ENCODE peak calls at places on chromosome 20, in ten cellular contexts. One of them, this sample, is unnamed.

GRCh38 chr20:12775041-12775440 is 233.7 kb upstream of the SPTLC3 start:
- DNase-seq in breast epithelium: no peak
- DNase-seq in K562: no peak
- DNase-seq in uterus: no peak
- DNase-seq in right cardiac atrium: no peak
- DNase-seq in tibial artery: no peak
- DNase-seq in CD8-positive, alpha-beta memory T cell: no peak
- DNase-seq in tibial nerve: no peak
- DNase-seq in pancreas: no peak
- DNase-seq in neuronal stem cell: no peak
- DNase-seq in this sample: no peak

GRCh38 chr20:50346372-50347347 is 156.0 kb downstream of the CEBPB start:
- DNase-seq in right cardiac atrium: peak; percentile 94
- DNase-seq in CD8-positive, alpha-beta memory T cell: no peak
- DNase-seq in uterus: peak; percentile 84
- DNase-seq in tibial artery: peak; percentile 91
- DNase-seq in neuronal stem cell: no peak
- DNase-seq in pancreas: no peak
- DNase-seq in K562: no peak
- DNase-seq in breast epithelium: peak; percentile 82
- DNase-seq in tibial nerve: peak; percentile 83
- DNase-seq in this sample: peak; percentile 72

GRCh38 chr20:4012631-4013030 is 2.7 kb downstream of the RNF24 start:
- DNase-seq in breast epithelium: no peak
- DNase-seq in right cardiac atrium: no peak
- DNase-seq in pancreas: no peak
- DNase-seq in CD8-positive, alpha-beta memory T cell: no peak
- DNase-seq in tibial nerve: no peak
- DNase-seq in neuronal stem cell: no peak
- DNase-seq in tibial artery: no peak
- DNase-seq in uterus: no peak
- DNase-seq in K562: peak; percentile 25
- DNase-seq in this sample: no peak

GRCh38 chr20:24622856-24623255 is 153.4 kb downstream of the SYNDIG1 start:
- DNase-seq in breast epithelium: no peak
- DNase-seq in CD8-positive, alpha-beta memory T cell: no peak
- DNase-seq in right cardiac atrium: no peak
- DNase-seq in neuronal stem cell: no peak
- DNase-seq in uterus: no peak
- DNase-seq in pancreas: no peak
- DNase-seq in tibial artery: no peak
- DNase-seq in K562: no peak
- DNase-seq in tibial nerve: no peak
- DNase-seq in this sample: no peak

GRCh38 chr20:38722708-38723068 is 1.6 kb upstream of the SLC32A1 start:
- DNase-seq in K562: no peak
- DNase-seq in breast epithelium: no peak
- DNase-seq in uterus: no peak
- DNase-seq in right cardiac atrium: no peak
- DNase-seq in pancreas: no peak
- DNase-seq in neuronal stem cell: no peak
- DNase-seq in tibial artery: no peak
- DNase-seq in tibial nerve: no peak
- DNase-seq in CD8-positive, alpha-beta memory T cell: no peak
- DNase-seq in this sample: no peak

GRCh38 chr20:31712564-31713311 is 9.9 kb downstream of the BCL2L1 start:
- DNase-seq in tibial artery: peak; percentile 96
- DNase-seq in uterus: peak; percentile 65
- DNase-seq in K562: no peak
- DNase-seq in breast epithelium: peak; percentile 83
- DNase-seq in pancreas: no peak
- DNase-seq in right cardiac atrium: peak; percentile 84
- DNase-seq in CD8-positive, alpha-beta memory T cell: no peak
- DNase-seq in tibial nerve: peak; percentile 94
- DNase-seq in neuronal stem cell: peak; percentile 83
- DNase-seq in this sample: peak; percentile 63

GRCh38 chr20:1632228-1632577 is 12.4 kb upstream of the SIRPB1 start:
- DNase-seq in pancreas: no peak
- DNase-seq in CD8-positive, alpha-beta memory T cell: no peak
- DNase-seq in right cardiac atrium: no peak
- DNase-seq in breast epithelium: no peak
- DNase-seq in K562: no peak
- DNase-seq in uterus: no peak
- DNase-seq in neuronal stem cell: no peak
- DNase-seq in tibial nerve: no peak
- DNase-seq in tibial artery: no peak
- DNase-seq in this sample: no peak

GRCh38 chr20:52145587-52145986 is 46.0 kb downstream of the ZFP64 start:
- DNase-seq in tibial artery: no peak
- DNase-seq in right cardiac atrium: no peak
- DNase-seq in CD8-positive, alpha-beta memory T cell: no peak
- DNase-seq in tibial nerve: no peak
- DNase-seq in K562: no peak
- DNase-seq in breast epithelium: no peak
- DNase-seq in neuronal stem cell: no peak
- DNase-seq in uterus: no peak
- DNase-seq in pancreas: no peak
- DNase-seq in this sample: peak; percentile 3

GRCh38 chr20:32359633-32360332 is 1.7 kb downstream of the ASXL1 start:
- DNase-seq in breast epithelium: no peak
- DNase-seq in CD8-positive, alpha-beta memory T cell: no peak
- DNase-seq in uterus: no peak
- DNase-seq in K562: no peak
- DNase-seq in tibial artery: no peak
- DNase-seq in neuronal stem cell: no peak
- DNase-seq in tibial nerve: no peak
- DNase-seq in pancreas: no peak
- DNase-seq in right cardiac atrium: no peak
- DNase-seq in this sample: peak; percentile 22

GRCh38 chr20:63976980-63977391 is 2.5 kb downstream of the SAMD10 start:
- DNase-seq in tibial nerve: no peak
- DNase-seq in right cardiac atrium: peak; percentile 60
- DNase-seq in CD8-positive, alpha-beta memory T cell: no peak
- DNase-seq in breast epithelium: no peak
- DNase-seq in uterus: no peak
- DNase-seq in neuronal stem cell: no peak
- DNase-seq in K562: no peak
- DNase-seq in tibial artery: no peak
- DNase-seq in pancreas: peak; percentile 69
- DNase-seq in this sample: no peak
- H3K27ac ChIP-seq in tibial nerve: no peak overlapping the region
- H3K27ac ChIP-seq in right cardiac atrium: no peak overlapping the region
- H3K27ac ChIP-seq in CD8-positive, alpha-beta memory T cell: no peak overlapping the region
- H3K27ac ChIP-seq in breast epithelium: no peak overlapping the region
- H3K27ac ChIP-seq in uterus: no peak overlapping the region
- H3K27ac ChIP-seq in neuronal stem cell: no peak overlapping the region
- H3K27ac ChIP-seq in K562: no peak overlapping the region
- H3K27ac ChIP-seq in tibial artery: no peak overlapping the region
- H3K27ac ChIP-seq in pancreas: no peak overlapping the region
- H3K27ac ChIP-seq in this sample: no peak overlapping the region

GRCh38 chr20:9616455-9616805 is 102.0 kb downstream of the LAMP5 start:
- DNase-seq in breast epithelium: no peak
- DNase-seq in pancreas: no peak
- DNase-seq in neuronal stem cell: no peak
- DNase-seq in uterus: no peak
- DNase-seq in right cardiac atrium: no peak
- DNase-seq in tibial artery: no peak
- DNase-seq in CD8-positive, alpha-beta memory T cell: no peak
- DNase-seq in K562: no peak
- DNase-seq in tibial nerve: no peak
- DNase-seq in this sample: no peak

GRCh38 chr20:9615766-9616454 is 101.5 kb downstream of the LAMP5 start:
- DNase-seq in neuronal stem cell: no peak
- DNase-seq in breast epithelium: no peak
- DNase-seq in tibial artery: no peak
- DNase-seq in tibial nerve: no peak
- DNase-seq in right cardiac atrium: no peak
- DNase-seq in K562: no peak
- DNase-seq in uterus: no peak
- DNase-seq in pancreas: no peak
- DNase-seq in CD8-positive, alpha-beta memory T cell: no peak
- DNase-seq in this sample: no peak

GRCh38 chr20:9617062-9617461 is 102.7 kb downstream of the LAMP5 start:
- DNase-seq in breast epithelium: no peak
- DNase-seq in tibial nerve: peak; percentile 41
- DNase-seq in pancreas: no peak
- DNase-seq in neuronal stem cell: peak; percentile 57
- DNase-seq in right cardiac atrium: peak; percentile 66
- DNase-seq in tibial artery: peak; percentile 37
- DNase-seq in uterus: peak; percentile 29
- DNase-seq in K562: peak; percentile 32
- DNase-seq in CD8-positive, alpha-beta memory T cell: peak; percentile 15
- DNase-seq in this sample: peak; percentile 56

GRCh38 chr20:9613871-9614270 is 99.5 kb downstream of the LAMP5 start:
- DNase-seq in tibial nerve: no peak
- DNase-seq in breast epithelium: no peak
- DNase-seq in right cardiac atrium: no peak
- DNase-seq in pancreas: no peak
- DNase-seq in K562: no peak
- DNase-seq in tibial artery: no peak
- DNase-seq in neuronal stem cell: no peak
- DNase-seq in CD8-positive, alpha-beta memory T cell: no peak
- DNase-seq in uterus: no peak
- DNase-seq in this sample: no peak

DNA sequence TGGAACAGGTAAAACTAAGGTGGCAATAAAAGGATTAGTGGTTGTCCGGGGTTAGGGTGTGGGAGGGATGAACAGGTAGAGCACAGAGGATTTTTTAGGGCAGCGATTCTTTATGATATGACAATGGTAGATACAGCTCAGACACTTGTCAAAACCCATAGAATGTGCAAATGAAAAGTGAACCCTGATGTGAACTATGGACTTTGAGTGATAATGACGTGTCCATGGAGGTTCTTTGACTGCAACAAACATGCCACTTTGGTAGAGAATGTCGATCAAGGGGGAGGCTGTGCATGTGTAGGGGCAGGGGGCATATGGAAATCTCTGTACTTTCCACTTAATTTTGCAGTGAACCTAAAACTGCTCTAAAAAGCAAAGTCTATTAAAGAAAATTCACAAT is 100.7 kb downstream of the LAMP5 start:
- DNase-seq in CD8-positive, alpha-beta memory T cell: no peak
- DNase-seq in tibial artery: no peak
- DNase-seq in breast epithelium: no peak
- DNase-seq in tibial nerve: no peak
- DNase-seq in K562: no peak
- DNase-seq in neuronal stem cell: no peak
- DNase-seq in pancreas: no peak
- DNase-seq in uterus: no peak
- DNase-seq in right cardiac atrium: no peak
- DNase-seq in this sample: no peak
- H3K4me3 ChIP-seq in CD8-positive, alpha-beta memory T cell: no peak overlapping the region
- H3K4me3 ChIP-seq in tibial artery: no peak overlapping the region
- H3K4me3 ChIP-seq in breast epithelium: no peak overlapping the region
- H3K4me3 ChIP-seq in tibial nerve: no peak overlapping the region
- H3K4me3 ChIP-seq in K562: no peak overlapping the region
- H3K4me3 ChIP-seq in neuronal stem cell: no peak overlapping the region
- H3K4me3 ChIP-seq in pancreas: no peak overlapping the region
- H3K4me3 ChIP-seq in uterus: no peak overlapping the region
- H3K4me3 ChIP-seq in right cardiac atrium: no peak overlapping the region
- H3K4me3 ChIP-seq in this sample: no peak overlapping the region

DNA sequence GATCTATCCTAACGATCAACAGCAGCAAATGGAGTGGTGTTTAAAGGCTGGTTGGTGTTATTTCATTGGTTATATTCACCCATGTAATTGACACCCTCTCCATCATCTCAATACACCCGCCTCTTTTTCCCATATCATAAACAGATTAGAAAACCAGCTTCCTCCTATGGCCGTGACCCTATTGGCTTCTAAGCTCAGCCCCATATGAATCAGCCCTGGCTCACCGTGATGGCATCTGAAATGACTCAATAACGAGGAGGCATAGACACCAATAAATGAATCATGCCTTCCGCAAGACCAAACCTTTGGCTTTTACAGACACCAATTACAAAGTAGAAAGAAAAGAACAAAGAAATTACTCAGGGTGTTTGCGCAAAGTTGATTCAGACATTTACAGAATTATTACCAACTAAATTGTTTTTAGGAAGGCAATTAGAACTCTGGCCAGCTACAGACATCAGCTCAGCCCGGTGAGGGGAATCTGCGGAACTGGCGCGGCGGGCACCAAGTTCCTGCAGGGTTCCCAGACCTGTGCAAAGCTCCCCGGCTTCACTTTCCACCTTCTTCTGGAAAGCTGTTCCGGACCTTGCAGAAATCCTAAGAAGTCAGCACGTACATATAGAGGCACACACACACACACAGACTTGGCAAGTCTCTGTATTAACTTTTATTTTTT is 11.5 kb downstream of the PMEPA1 start:
- DNase-seq in tibial artery: no peak
- DNase-seq in uterus: no peak
- DNase-seq in neuronal stem cell: no peak
- DNase-seq in K562: no peak
- DNase-seq in tibial nerve: no peak
- DNase-seq in right cardiac atrium: no peak
- DNase-seq in CD8-positive, alpha-beta memory T cell: no peak
- DNase-seq in pancreas: no peak
- DNase-seq in breast epithelium: no peak
- DNase-seq in this sample: peak; percentile 98
- H3K27ac ChIP-seq in tibial artery: peak overlapping the region; percentile 9
- H3K27ac ChIP-seq in uterus: no peak overlapping the region
- H3K27ac ChIP-seq in neuronal stem cell: no peak overlapping the region
- H3K27ac ChIP-seq in K562: no peak overlapping the region
- H3K27ac ChIP-seq in tibial nerve: no peak overlapping the region
- H3K27ac ChIP-seq in right cardiac atrium: no peak overlapping the region
- H3K27ac ChIP-seq in CD8-positive, alpha-beta memory T cell: no peak overlapping the region
- H3K27ac ChIP-seq in pancreas: peak overlapping the region; percentile 42
- H3K27ac ChIP-seq in breast epithelium: peak overlapping the region; percentile 50
- H3K27ac ChIP-seq in this sample: peak overlapping the region; percentile 91

DNA sequence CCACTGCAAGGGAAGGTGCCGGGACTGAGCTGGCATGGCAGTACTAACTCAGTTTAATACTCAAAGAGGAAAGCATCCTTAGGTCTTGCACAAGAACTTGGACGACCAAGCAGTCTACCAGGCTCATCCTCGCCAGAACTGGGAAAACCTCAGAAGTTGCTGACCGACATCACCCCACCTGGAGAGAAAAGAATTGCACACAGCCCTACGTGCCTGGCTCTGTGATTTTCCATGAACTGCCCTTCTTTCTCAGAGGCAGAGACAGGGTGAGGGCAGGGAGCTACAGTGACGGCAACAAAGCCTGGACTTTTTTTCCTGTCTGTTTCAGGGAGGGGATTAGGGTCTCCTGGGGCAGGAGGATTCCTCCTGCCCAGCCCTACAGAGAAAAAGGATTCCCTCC is 8.0 kb downstream of the JAG1 start:
- DNase-seq in CD8-positive, alpha-beta memory T cell: no peak
- DNase-seq in pancreas: no peak
- DNase-seq in right cardiac atrium: no peak
- DNase-seq in K562: no peak
- DNase-seq in tibial nerve: peak; percentile 52
- DNase-seq in tibial artery: peak; percentile 52
- DNase-seq in uterus: no peak
- DNase-seq in neuronal stem cell: no peak
- DNase-seq in breast epithelium: no peak
- DNase-seq in this sample: no peak
- H3K4me3 ChIP-seq in CD8-positive, alpha-beta memory T cell: no peak overlapping the region
- H3K4me3 ChIP-seq in pancreas: no peak overlapping the region
- H3K4me3 ChIP-seq in right cardiac atrium: no peak overlapping the region
- H3K4me3 ChIP-seq in K562: no peak overlapping the region
- H3K4me3 ChIP-seq in tibial nerve: no peak overlapping the region
- H3K4me3 ChIP-seq in tibial artery: peak overlapping the region; percentile 90
- H3K4me3 ChIP-seq in uterus: no peak overlapping the region
- H3K4me3 ChIP-seq in neuronal stem cell: no peak overlapping the region
- H3K4me3 ChIP-seq in breast epithelium: no peak overlapping the region
- H3K4me3 ChIP-seq in this sample: no peak overlapping the region